ENCODE peak calls at places on chromosome X, in ten cellular contexts. N is cardiac fibroblast, L is thyroid gland, K is tibial artery, D is K562, J is mesothelial cell of epicardium, W is fibroblast of the aortic adventitia, Q is heart right ventricle, I is testis, O is foreskin fibroblast. C is an unnamed sample.

GRCh38 chrX:149272690-149273463 is 232.2 kb downstream of the IDS start:
- DNase-seq in W (no peak), N (no peak), L (no peak), K (no peak), Q (no peak), O (no peak), J (no peak), I (no peak), D (no peak), C (no peak)

GRCh38 chrX:68084765-68085164 is 348.5 kb downstream of the OPHN1 start:
- DNase-seq in W (peak), Q (peak), L (no peak), I (peak), K (peak), O (peak), J (no peak), D (no peak), N (peak), C (no peak)

GRCh38 chrX:3044196-3044595 is 2.9 kb downstream of the ARSF start:
- DNase-seq in L (no peak), I (no peak), N (no peak), Q (no peak), K (no peak), O (no peak), D (no peak), W (no peak), J (no peak), C (no peak)

GRCh38 chrX:79081895-79082512 is 62.5 kb upstream of the GPR174 start:
- DNase-seq in Q (peak), D (peak), O (peak), W (peak), K (no peak), I (no peak), L (peak), J (no peak), N (peak), C (peak)

GRCh38 chrX:43005561-43005960 is 227.6 kb upstream of the PPP1R2C start:
- DNase-seq in O (no peak), I (no peak), N (no peak), K (no peak), L (no peak), W (no peak), J (no peak), Q (no peak), D (no peak), C (no peak)

GRCh38 chrX:113959912-113960626 is 623.8 kb upstream of the HTR2C start:
- DNase-seq in Q (no peak), N (no peak), O (no peak), W (no peak), K (no peak), J (no peak), L (no peak), I (no peak), D (no peak), C (no peak)

GRCh38 chrX:130120746-130121504 is 10.6 kb upstream of the ELF4 start:
- DNase-seq in I (peak), O (peak), D (peak), K (peak), W (peak), N (peak), Q (peak), L (peak), J (peak), C (peak)

GRCh38 chrX:106742193-106742592 is 15.7 kb downstream of the RNF128 start:
- DNase-seq in Q (no peak), W (no peak), N (no peak), K (no peak), L (no peak), J (no peak), O (no peak), I (no peak), D (no peak), C (no peak)

GRCh38 chrX:11480626-11481025 is 185.1 kb downstream of the ARHGAP6 start:
- DNase-seq in N (peak), I (no peak), K (no peak), Q (no peak), W (no peak), O (no peak), D (peak), J (no peak), L (no peak), C (no peak)

GRCh38 chrX:134462927-134463326 is 3.0 kb downstream of the HPRT1 start:
- DNase-seq in N (no peak), Q (no peak), D (no peak), K (no peak), J (no peak), W (no peak), I (no peak), O (no peak), L (no peak), C (no peak)

GRCh38 chrX:38320819-38321218 is 6.5 kb downstream of the RPGR start:
- DNase-seq in L (no peak), K (no peak), O (no peak), J (no peak), D (no peak), W (no peak), I (no peak), Q (no peak), N (no peak), C (no peak)

GRCh38 chrX:130682990-130683389 is 220.0 kb downstream of the ENOX2 start:
- DNase-seq in L (no peak), W (peak), K (no peak), I (no peak), O (peak), D (no peak), N (peak), Q (no peak), J (no peak), C (no peak)

GRCh38 chrX:136146614-136147319 is 566 bp upstream of the FHL1 start:
- DNase-seq in L (peak), N (no peak), W (no peak), D (no peak), J (peak), K (peak), I (no peak), O (peak), Q (peak), C (no peak)

GRCh38 chrX:120308959-120309872 is 2.0 kb downstream of the TMEM255A start:
- DNase-seq in J (peak), D (no peak), N (peak), Q (peak), L (peak), I (no peak), O (peak), K (peak), W (peak), C (peak)

GRCh38 chrX:70636218-70636617 is 191.6 kb downstream of the DLG3 start:
- DNase-seq in J (no peak), D (no peak), W (no peak), L (no peak), O (no peak), K (no peak), Q (no peak), I (no peak), N (no peak), C (no peak)

GRCh38 chrX:21657318-21658151 is 595 bp downstream of the KLHL34 start:
- DNase-seq in Q (no peak), I (no peak), J (no peak), W (no peak), L (no peak), K (no peak), N (no peak), D (no peak), O (no peak), C (no peak)

GRCh38 chrX:26649534-26649933 is 433.6 kb downstream of the MAGEB5 start:
- DNase-seq in W (peak), I (peak), D (peak), N (peak), L (no peak), Q (no peak), K (no peak), J (no peak), O (peak), C (no peak)

GRCh38 chrX:130170752-130171445 is 863 bp upstream of the RAB33A start:
- DNase-seq in O (peak), J (no peak), L (peak), K (no peak), D (no peak), I (peak), Q (peak), W (no peak), N (no peak), C (peak)

GRCh38 chrX:47148946-47149345 is 3.9 kb downstream of the RBM10 start:
- DNase-seq in O (no peak), J (no peak), I (no peak), L (no peak), K (no peak), N (peak), W (no peak), Q (no peak), D (no peak), C (no peak)

GRCh38 chrX:123424546-123424945 is 240.5 kb downstream of the GRIA3 start:
- DNase-seq in D (no peak), O (peak), N (peak), J (no peak), I (no peak), L (no peak), K (no peak), W (peak), Q (no peak), C (no peak)

GRCh38 chrX:1463581-1464281 is 11.0 kb upstream of the ASMTL start:
- DNase-seq in W (no peak), K (peak), I (peak), L (no peak), O (no peak), D (no peak), N (no peak), J (peak), Q (peak), C (no peak)

GRCh38 chrX:28205905-28206304 is 224.7 kb upstream of the DCAF8L1 start:
- DNase-seq in N (no peak), I (no peak), O (no peak), J (no peak), K (no peak), Q (no peak), D (no peak), L (peak), W (no peak), C (no peak)

GRCh38 chrX:83759872-83760271 is 101.1 kb upstream of the CYLC1 start:
- DNase-seq in K (no peak), L (no peak), D (no peak), J (no peak), O (no peak), N (peak), I (no peak), W (peak), Q (no peak), C (no peak)

GRCh38 chrX:3252744-3253143 is 93.7 kb downstream of the MXRA5 start:
- DNase-seq in O (peak), N (peak), L (no peak), W (no peak), Q (no peak), K (no peak), J (no peak), I (no peak), D (no peak), C (no peak)

GRCh38 chrX:13939741-13940597 is 89.7 kb downstream of the GEMIN8 start:
- DNase-seq in J (no peak), D (no peak), L (no peak), I (no peak), W (no peak), K (no peak), Q (no peak), N (peak), O (no peak), C (no peak)

GRCh38 chrX:151393514-151393913 is 3.5 kb upstream of the VMA21 start:
- DNase-seq in W (no peak), Q (no peak), O (no peak), L (no peak), K (no peak), N (no peak), D (no peak), I (no peak), J (no peak), C (no peak)

GRCh38 chrX:51889851-51890250 is 3.6 kb upstream of the MAGED1 start:
- DNase-seq in O (no peak), Q (no peak), I (peak), L (no peak), J (no peak), K (no peak), D (no peak), W (peak), N (no peak), C (no peak)

GRCh38 chrX:37989304-37989703 is 17.0 kb upstream of the SYTL5 start:
- DNase-seq in D (no peak), W (no peak), O (no peak), I (no peak), L (no peak), K (no peak), Q (no peak), N (no peak), J (no peak), C (no peak)

GRCh38 chrX:30875957-30876356 is 13.1 kb downstream of the TAB3 start:
- DNase-seq in O (peak), Q (no peak), W (peak), N (peak), K (no peak), J (no peak), I (no peak), L (no peak), D (no peak), C (no peak)

GRCh38 chrX:13868481-13869040 is 51.7 kb upstream of the GPM6B start:
- DNase-seq in I (no peak), N (peak), J (no peak), D (no peak), L (no peak), O (peak), Q (no peak), K (no peak), W (peak), C (no peak)

GRCh38 chrX:39613508-39613921 is 484.2 kb downstream of the BCOR start:
- DNase-seq in N (no peak), Q (peak), I (no peak), O (no peak), L (peak), K (no peak), W (no peak), J (peak), D (no peak), C (peak)

GRCh38 chrX:39335447-39336235 is 534.4 kb downstream of the MID1IP1 start:
- DNase-seq in D (no peak), I (no peak), L (no peak), N (no peak), Q (no peak), W (no peak), K (no peak), O (no peak), J (no peak), C (no peak)

GRCh38 chrX:12702509-12703091 is 88.6 kb upstream of the PRPS2 start:
- DNase-seq in J (no peak), I (peak), O (peak), D (peak), Q (no peak), L (no peak), K (no peak), N (peak), W (no peak), C (peak)

GRCh38 chrX:101740642-101741041 is 81.0 kb upstream of the ARMCX2 start:
- DNase-seq in Q (no peak), O (no peak), I (no peak), N (no peak), J (no peak), W (no peak), K (no peak), D (no peak), L (no peak), C (no peak)

GRCh38 chrX:19152762-19153161 is 30.5 kb upstream of the ADGRG2 start:
- DNase-seq in O (no peak), W (peak), Q (no peak), L (no peak), I (no peak), D (no peak), N (peak), J (no peak), K (no peak), C (no peak)

GRCh38 chrX:144219035-144219434 is 335.2 kb downstream of the UBE2NL start:
- DNase-seq in Q (no peak), W (no peak), I (no peak), L (no peak), K (no peak), O (peak), J (no peak), N (peak), D (no peak), C (no peak)

GRCh38 chrX:35166023-35166422 is 223.4 kb downstream of the FAM47B start:
- DNase-seq in J (no peak), O (no peak), N (no peak), K (no peak), Q (no peak), W (no peak), L (no peak), I (no peak), D (no peak), C (no peak)

GRCh38 chrX:81957900-81958545 is 756.1 kb downstream of the SH3BGRL start:
- DNase-seq in O (no peak), J (no peak), D (no peak), L (no peak), I (no peak), N (peak), W (no peak), K (no peak), Q (no peak), C (no peak)

GRCh38 chrX:131271826-131272225 is 17.3 kb downstream of the IGSF1 start:
- DNase-seq in I (no peak), W (no peak), Q (no peak), L (no peak), J (no peak), K (no peak), O (no peak), N (no peak), D (no peak), C (no peak)

GRCh38 chrX:57367649-57368048 is 81.1 kb downstream of the FAAH2 start:
- DNase-seq in N (peak), D (no peak), L (no peak), Q (no peak), J (no peak), O (no peak), K (no peak), W (no peak), I (no peak), C (no peak)

DNA sequence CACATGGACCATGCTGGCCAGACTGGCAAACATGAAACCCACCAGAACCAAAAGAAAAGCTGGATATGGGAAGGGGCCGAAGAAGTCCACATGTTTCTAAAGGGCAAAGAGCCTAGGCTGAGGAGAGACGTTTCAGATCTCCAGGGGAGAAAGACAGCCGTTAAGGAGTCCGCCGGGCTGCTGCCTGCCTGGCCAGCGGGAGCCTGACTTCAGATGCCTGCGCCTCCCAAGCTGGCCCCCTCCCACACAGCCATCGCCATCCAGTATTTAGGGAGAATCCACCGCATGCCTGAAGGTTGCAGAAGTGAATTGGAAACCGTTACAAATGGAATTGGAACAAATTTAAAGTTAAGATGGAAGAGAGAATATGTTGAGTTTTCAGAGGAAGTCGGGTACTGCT is 2.9 kb downstream of the TBL1X start:
- DNase-seq in D (no peak), J (no peak), N (no peak), L (no peak), W (no peak), I (no peak), K (no peak), O (no peak), Q (no peak), C (no peak)
- TF ChIP-seq CTCF in D (no peak), J (no peak), N (no peak), L (no peak), W (no peak), I (no peak), K (no peak), O (no peak), Q (no peak), C (no peak)

DNA sequence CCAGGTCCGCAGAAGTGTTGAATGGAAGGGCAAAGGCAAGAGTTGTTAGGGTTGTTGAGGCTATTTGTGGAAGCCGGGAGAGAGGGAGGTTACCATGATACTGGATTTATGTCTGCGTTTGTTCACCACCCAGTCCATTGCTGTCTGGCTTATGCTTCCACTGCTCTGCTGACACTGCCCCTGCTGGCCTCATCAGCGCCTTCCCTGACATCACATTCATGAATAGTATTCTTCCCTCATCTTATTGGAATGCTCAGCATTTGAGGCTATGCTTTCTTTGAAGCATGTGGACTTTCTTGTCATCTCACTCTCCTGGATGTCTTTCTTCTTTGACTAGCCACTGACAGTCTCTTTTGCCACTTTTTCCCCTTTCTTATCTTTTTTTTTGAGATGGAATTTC is 10.3 kb downstream of the GNL3L start:
- DNase-seq in D (no peak), L (no peak), Q (peak), I (peak), W (peak), J (no peak), N (peak), O (peak), K (no peak), C (no peak)
- TF ChIP-seq CTCF in D (no peak), L (no peak), Q (no peak), I (no peak), W (peak), J (no peak), N (peak), O (no peak), K (peak), C (no peak)

DNA sequence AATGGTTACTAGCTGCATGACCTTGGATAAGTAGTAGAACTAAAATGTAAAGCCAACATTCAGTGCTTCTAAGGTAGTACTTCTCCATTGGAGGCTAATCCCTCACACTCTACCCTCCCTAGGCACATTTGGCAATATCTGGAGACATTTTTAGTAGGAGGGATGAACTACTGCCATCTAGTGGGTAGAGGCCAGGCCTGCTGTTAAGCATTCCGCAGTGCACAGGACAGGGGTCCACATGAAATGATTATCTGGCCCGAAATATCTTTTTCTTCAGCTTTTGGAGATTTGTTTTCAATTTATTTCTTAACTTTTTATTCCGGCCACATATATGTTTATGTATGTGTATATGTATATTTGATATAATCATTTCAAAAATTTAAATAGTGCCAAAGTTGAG is 36.0 kb upstream of the SPANXC start:
- DNase-seq in J (no peak), D (peak), I (peak), N (peak), W (peak), O (peak), K (no peak), Q (no peak), L (peak), C (peak)
- TF ChIP-seq CTCF in J (no peak), D (peak), I (peak), N (peak), W (peak), O (peak), K (peak), Q (peak), L (peak), C (peak)

GRCh38 chrX:95056901-95057300 is 1382.9 kb downstream of the FAM133A start:
- DNase-seq in I (no peak), L (no peak), N (peak), Q (no peak), K (no peak), J (no peak), O (peak), D (no peak), W (peak), C (no peak)
- TF ChIP-seq CTCF in I (no peak), L (no peak), N (no peak), Q (no peak), K (no peak), J (no peak), O (no peak), D (no peak), W (peak), C (no peak)

DNA sequence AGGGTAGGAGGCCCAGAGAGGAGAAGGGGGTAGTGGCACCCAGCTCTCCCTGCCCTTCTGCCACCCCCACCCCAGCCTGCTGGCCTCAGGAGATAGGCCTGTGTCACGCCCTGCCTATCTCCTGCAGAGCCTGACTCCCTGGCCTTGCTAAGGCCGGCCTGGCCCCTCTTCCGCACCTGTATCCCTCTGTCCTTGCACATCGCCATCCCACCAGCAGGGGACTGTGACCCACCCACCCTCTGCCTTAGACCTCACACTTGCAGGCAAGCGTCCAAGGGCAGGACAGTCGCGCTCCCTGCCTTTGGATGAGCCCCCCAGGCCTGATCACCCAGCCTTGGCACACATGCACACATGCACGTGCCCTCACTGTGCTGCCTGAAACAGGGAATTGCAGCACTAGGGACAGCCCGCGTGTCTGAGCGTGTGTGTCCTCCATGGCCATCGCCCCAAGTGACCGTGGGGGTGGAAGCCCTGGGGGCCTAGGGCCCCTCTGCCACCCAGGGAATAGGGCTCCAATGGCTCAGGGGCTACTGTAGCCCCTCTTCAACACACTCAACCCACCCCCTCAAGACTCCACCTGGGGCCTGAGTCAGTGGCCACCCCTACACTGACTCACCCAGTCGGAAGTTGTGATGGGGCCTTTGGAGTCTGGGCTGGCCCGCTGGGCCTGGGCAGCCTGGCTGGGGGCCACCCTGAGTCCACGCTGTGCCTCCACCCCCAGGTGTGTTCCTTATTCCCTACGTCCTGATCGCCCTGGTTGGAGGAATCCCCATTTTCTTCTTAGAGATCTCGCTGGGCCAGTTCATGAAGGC is 2.1 kb downstream of the SLC6A8 start:
- DNase-seq in O (no peak), J (no peak), N (peak), K (no peak), W (no peak), D (peak), I (no peak), L (no peak), Q (no peak), C (peak)
- TF ChIP-seq CTCF in O (no peak), J (no peak), N (peak), K (no peak), W (peak), D (peak), I (no peak), L (no peak), Q (no peak), C (no peak)